ENCODE peak calls at places on chromosomes 7 and 10, in four cellular contexts. I is adrenal gland, A is HepG2, P is fibroblast of the aortic adventitia. L is an unnamed sample.

GRCh38 chr10:80416401-80417098 is 8.2 kb downstream of the PRXL2A start:
- DNase-seq in P (peak), I (peak), A (no peak), L (no peak)

GRCh38 chr10:54587973-54588372 is 213.1 kb downstream of the PCDH15 start:
- DNase-seq in P (no peak), A (no peak), I (no peak), L (no peak)

GRCh38 chr7:28891192-28891872 is 66.8 kb downstream of the TRIL start:
- DNase-seq in P (no peak), I (no peak), A (peak), L (no peak)

GRCh38 chr7:6536262-6536770 is 14.9 kb downstream of the GRID2IP start:
- DNase-seq in A (no peak), I (no peak), P (no peak), L (no peak)

GRCh38 chr7:120703585-120704240 is 154.2 kb downstream of the TSPAN12 start:
- DNase-seq in P (no peak), I (no peak), A (no peak), L (no peak)

GRCh38 chr10:21238044-21238443 is 287.4 kb downstream of the SKIDA1 start:
- DNase-seq in A (no peak), I (no peak), P (no peak), L (no peak)

GRCh38 chr7:65438593-65438992 is 64.9 kb downstream of the ZNF92 start:
- DNase-seq in A (no peak), P (peak), I (peak), L (no peak)

GRCh38 chr10:94069884-94070283 is 76.2 kb downstream of the PLCE1 start:
- DNase-seq in P (peak), A (no peak), I (no peak), L (no peak)

GRCh38 chr10:85319150-85319549 is 990.8 kb downstream of the CCSER2 start:
- DNase-seq in A (no peak), I (no peak), P (no peak), L (no peak)

GRCh38 chr7:102192790-102193189 is 93.9 kb upstream of the SH2B2 start:
- DNase-seq in P (no peak), I (no peak), A (no peak), L (no peak)

GRCh38 chr10:29862926-29863614 is 196.3 kb downstream of the JCAD start:
- DNase-seq in A (no peak), I (no peak), P (peak), L (no peak)

GRCh38 chr7:77765906-77766800 is 32.1 kb downstream of the TMEM60 start:
- DNase-seq in I (no peak), P (peak), A (peak), L (no peak)

GRCh38 chr10:127155221-127155620 is 41.2 kb downstream of the INSYN2A start:
- DNase-seq in I (no peak), A (no peak), P (peak), L (no peak)

GRCh38 chr7:130957140-130957513 is 223.1 kb upstream of the KLF14 start:
- DNase-seq in A (no peak), I (no peak), P (no peak), L (no peak)

GRCh38 chr10:52951819-52952218 is 179.2 kb upstream of the MBL2 start:
- DNase-seq in P (peak), A (peak), I (peak), L (no peak)

GRCh38 chr10:118998183-118998582 is 31.3 kb upstream of the NANOS1 start:
- DNase-seq in I (no peak), A (no peak), P (no peak), L (no peak)

GRCh38 chr10:23344251-23344841 is at the start of gene C10orf67:
- DNase-seq in P (peak), I (peak), A (no peak), L (no peak)

GRCh38 chr10:3136336-3136735 is 36.2 kb downstream of the PITRM1 start:
- DNase-seq in A (no peak), I (peak), P (peak), L (no peak)

GRCh38 chr7:128890306-128891109 is 20.0 kb downstream of the KCP start:
- DNase-seq in P (no peak), I (no peak), A (no peak), L (peak)

GRCh38 chr7:129702316-129702715 is 90.8 kb downstream of the NRF1 start:
- DNase-seq in P (peak), I (no peak), A (no peak), L (no peak)

GRCh38 chr10:66277481-66277880 is 648.4 kb upstream of the LRRTM3 start:
- DNase-seq in I (no peak), P (no peak), A (no peak), L (no peak)

GRCh38 chr10:30048768-30049507 is 10.4 kb downstream of the JCAD start:
- DNase-seq in P (no peak), A (no peak), I (no peak), L (no peak)

GRCh38 chr7:80357530-80357929 is 154.3 kb downstream of the GNAT3 start:
- DNase-seq in I (no peak), A (no peak), P (peak), L (no peak)

GRCh38 chr10:101875068-101875688 is 31.6 kb upstream of the KCNIP2 start:
- DNase-seq in I (no peak), P (no peak), A (no peak), L (no peak)

GRCh38 chr10:133007360-133007858 is 65.0 kb upstream of the CFAP46 start:
- DNase-seq in P (no peak), I (no peak), A (no peak), L (no peak)

GRCh38 chr10:91683976-91684375 is 51.1 kb upstream of the PPP1R3C start:
- DNase-seq in I (no peak), A (no peak), P (peak), L (no peak)

GRCh38 chr7:140003913-140004382 is 58.8 kb downstream of the PARP12 start:
- DNase-seq in A (peak), P (peak), I (peak), L (peak)

GRCh38 chr7:108818742-108819141 is 249.1 kb downstream of the DNAJB9 start:
- DNase-seq in P (peak), I (no peak), A (no peak), L (no peak)

GRCh38 chr10:62911210-62911963 is 95.2 kb upstream of the EGR2 start:
- DNase-seq in A (no peak), I (no peak), P (peak), L (no peak)

GRCh38 chr7:105880571-105881330 is 4.4 kb upstream of the ATXN7L1 start:
- DNase-seq in A (no peak), I (no peak), P (no peak), L (no peak)

GRCh38 chr7:141550694-141551079 is 523 bp upstream of the AGK start:
- DNase-seq in P (no peak), A (no peak), I (peak), L (no peak)

GRCh38 chr7:3404490-3404889 is 103.4 kb downstream of the SDK1 start:
- DNase-seq in A (no peak), I (no peak), P (peak), L (no peak)

GRCh38 chr7:17090751-17091150 is 207.7 kb upstream of the AHR start:
- DNase-seq in A (no peak), P (peak), I (no peak), L (no peak)

GRCh38 chr7:117907058-117907633 is 33.9 kb upstream of the CTTNBP2 start:
- DNase-seq in P (no peak), A (no peak), I (no peak), L (no peak)

GRCh38 chr10:132251928-132252327 is 55.8 kb downstream of the STK32C start:
- DNase-seq in P (no peak), I (no peak), A (peak), L (no peak)

GRCh38 chr7:20858913-20859312 is 72.2 kb upstream of the SP8 start:
- DNase-seq in A (no peak), P (no peak), I (no peak), L (no peak)

DNA sequence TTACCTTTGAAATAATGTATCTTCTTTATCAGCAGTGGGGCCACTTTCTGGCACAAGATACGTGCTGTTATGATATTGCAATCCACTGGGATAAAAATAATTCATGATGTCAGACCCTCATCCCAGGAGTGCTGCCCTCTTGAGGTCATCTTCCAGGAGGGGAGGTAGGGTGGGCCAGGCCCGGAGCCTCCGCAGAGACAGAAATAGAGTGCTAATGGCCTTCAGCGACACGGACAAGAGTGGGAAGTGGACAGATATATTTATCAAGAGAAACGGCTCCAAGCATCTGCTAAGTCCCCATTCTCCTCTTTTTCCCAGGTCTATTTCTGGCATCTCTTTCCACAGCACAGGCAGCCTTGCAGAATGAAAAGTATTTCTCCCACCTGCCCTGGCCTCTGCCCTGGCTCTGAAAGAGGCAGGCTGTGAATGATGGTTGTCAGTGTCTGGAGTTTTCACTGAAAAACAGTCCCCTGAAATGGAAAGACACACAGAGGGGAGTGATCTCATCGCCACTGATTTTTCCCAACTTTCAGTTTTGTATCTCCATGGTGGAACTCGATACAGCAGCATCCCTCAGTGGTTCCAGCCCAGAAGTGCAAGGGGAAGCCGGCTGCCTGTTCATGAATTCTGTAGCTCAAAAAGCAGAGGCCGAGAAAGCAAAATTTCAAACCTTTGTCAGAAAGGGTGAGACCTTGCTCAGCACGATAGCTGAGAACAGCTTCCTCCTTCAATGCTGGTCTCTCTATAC is 251.7 kb upstream of the MYO3A start:
- DNase-seq in I (peak), A (no peak), P (peak), L (no peak)
- TF ChIP-seq CTCF in I (peak), A (peak), P (peak), L (no peak)

GRCh38 chr10:75651452-75651851 is 220.0 kb downstream of the LRMDA start:
- DNase-seq in I (no peak), P (peak), A (peak), L (no peak)
- TF ChIP-seq CTCF in I (no peak), P (peak), A (peak), L (no peak)

DNA sequence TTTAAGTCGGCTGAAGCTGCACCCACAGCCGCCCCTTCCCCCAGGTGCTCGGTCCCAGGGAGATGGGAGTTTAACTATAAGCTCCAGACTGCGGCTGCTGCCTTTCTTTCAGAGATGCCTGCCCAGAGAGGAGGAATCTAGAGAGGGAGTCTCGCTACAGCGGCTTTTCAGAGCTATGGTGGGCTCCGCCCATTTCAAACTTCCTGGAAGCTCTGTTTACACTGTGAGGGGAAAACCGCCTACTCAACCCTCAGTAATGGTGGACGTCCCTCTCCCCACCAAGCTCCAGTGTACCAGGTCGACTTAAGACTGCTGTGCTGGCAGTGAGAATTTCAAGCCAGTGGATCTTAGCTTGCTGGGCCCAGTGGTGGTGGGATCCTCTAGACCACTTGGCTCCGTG is 135.4 kb downstream of the CXCL12 start:
- DNase-seq in A (no peak), I (no peak), P (no peak), L (no peak)
- TF ChIP-seq CTCF in A (no peak), I (no peak), P (no peak), L (no peak)

DNA sequence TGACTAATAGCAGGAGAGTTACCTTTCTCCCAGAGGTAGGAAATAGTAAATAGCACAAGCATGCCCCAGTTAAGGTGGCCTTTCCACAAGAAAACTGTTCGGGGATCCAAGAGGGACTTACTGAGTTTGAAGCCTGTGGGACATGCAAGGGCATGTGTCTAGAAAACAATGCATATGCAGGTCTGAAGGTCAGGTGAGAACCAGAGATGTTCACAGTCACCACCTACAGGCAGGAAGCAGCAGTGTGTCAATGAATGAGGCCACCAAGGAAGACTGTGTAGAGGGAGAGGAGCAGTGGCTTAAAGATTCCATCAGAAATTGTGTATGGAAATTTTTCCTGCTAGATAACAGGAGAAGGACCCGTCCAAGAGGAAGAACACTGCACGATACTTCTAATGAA is 66.0 kb downstream of the CALD1 start:
- DNase-seq in I (no peak), A (peak), P (no peak), L (no peak)
- TF ChIP-seq CTCF in I (no peak), A (peak), P (peak), L (peak)

GRCh38 chr10:16439294-16439693 is 2.5 kb downstream of the PTER start:
- DNase-seq in I (no peak), P (peak), A (no peak), L (no peak)
- TF ChIP-seq CTCF in I (no peak), P (no peak), A (no peak), L (no peak)

L was measured in chondrocyte.